ENCODE peak calls at places on chromosomes 13 and 19, in four cellular contexts. One of them, this sample, is unnamed.

GRCh38 chr19:55212447-55212846 is 3.1 kb upstream of the PTPRH start:
- DNase-seq in KBM-7: peak; percentile 83
- DNase-seq in CD8-positive, alpha-beta T cell: peak; percentile 58
- DNase-seq in GM04503: no peak
- DNase-seq in this sample: peak; percentile 56

GRCh38 chr19:45231891-45232290 is 13.3 kb downstream of the EXOC3L2 start:
- DNase-seq in KBM-7: no peak
- DNase-seq in CD8-positive, alpha-beta T cell: no peak
- DNase-seq in GM04503: no peak
- DNase-seq in this sample: no peak

GRCh38 chr13:93244141-93244917 is 17.7 kb downstream of the GPC6 start:
- DNase-seq in KBM-7: peak; percentile 81
- DNase-seq in CD8-positive, alpha-beta T cell: no peak
- DNase-seq in GM04503: no peak
- DNase-seq in this sample: peak; percentile 15

GRCh38 chr19:12773571-12773970 is 1.8 kb downstream of the HOOK2 start:
- DNase-seq in KBM-7: peak; percentile 39
- DNase-seq in CD8-positive, alpha-beta T cell: no peak
- DNase-seq in GM04503: no peak
- DNase-seq in this sample: peak; percentile 49

GRCh38 chr19:23075031-23075733 is 41.6 kb upstream of the ZNF730 start:
- DNase-seq in KBM-7: peak; percentile 54
- DNase-seq in CD8-positive, alpha-beta T cell: no peak
- DNase-seq in GM04503: peak; percentile 9
- DNase-seq in this sample: peak; percentile 94

GRCh38 chr19:14089662-14090508 is 666 bp downstream of the SAMD1 start:
- DNase-seq in KBM-7: peak; percentile 37
- DNase-seq in CD8-positive, alpha-beta T cell: peak; percentile 72
- DNase-seq in GM04503: no peak
- DNase-seq in this sample: peak; percentile 71

GRCh38 chr19:47275866-47276461 is 1.3 kb downstream of the INAFM1 start:
- DNase-seq in KBM-7: no peak
- DNase-seq in CD8-positive, alpha-beta T cell: no peak
- DNase-seq in GM04503: no peak
- DNase-seq in this sample: peak; percentile 47

GRCh38 chr19:45322311-45322710 is 364 bp downstream of the CKM start:
- DNase-seq in KBM-7: no peak
- DNase-seq in CD8-positive, alpha-beta T cell: no peak
- DNase-seq in GM04503: no peak
- DNase-seq in this sample: peak; percentile 23

GRCh38 chr19:928471-929259 is 2.8 kb downstream of the ARID3A start:
- DNase-seq in KBM-7: no peak
- DNase-seq in CD8-positive, alpha-beta T cell: no peak
- DNase-seq in GM04503: no peak
- DNase-seq in this sample: no peak

GRCh38 chr13:91817250-91817649 is 418.8 kb downstream of the GPC5 start:
- DNase-seq in KBM-7: peak; percentile 19
- DNase-seq in CD8-positive, alpha-beta T cell: no peak
- DNase-seq in GM04503: no peak
- DNase-seq in this sample: no peak

This sample was measured in NB4.